ENCODE peak calls at places on chromosomes 1 and 21, in six cellular contexts. S is HepG2; N is choroid plexus epithelial cell; H is CD8-positive, alpha-beta memory T cell; T is transverse colon; V is heart left ventricle. O is an unnamed sample.

GRCh38 chr21:42234464-42235241 is 15.7 kb downstream of the ABCG1 start:
- DNase-seq in T (peak), V (peak), S (peak), N (peak), H (peak), O (peak)

GRCh38 chr21:34186119-34186719 is 112.8 kb downstream of the MRPS6 start:
- DNase-seq in N (no peak), V (no peak), T (no peak), H (no peak), S (no peak), O (no peak)

GRCh38 chr1:210584439-210585113 is 255.9 kb downstream of the HHAT start:
- DNase-seq in N (peak), H (peak), S (peak), T (peak), V (peak), O (peak)

GRCh38 chr1:27630859-27631491 is 4.0 kb downstream of the FGR start:
- DNase-seq in V (peak), H (no peak), T (no peak), S (no peak), N (no peak), O (no peak)

GRCh38 chr1:54777431-54777830 is 13.1 kb upstream of the PARS2 start:
- DNase-seq in V (no peak), N (no peak), S (no peak), H (no peak), T (no peak), O (no peak)

GRCh38 chr1:26160527-26161407 is 1.9 kb downstream of the FAM110D start:
- DNase-seq in S (no peak), N (no peak), V (no peak), T (no peak), H (no peak), O (no peak)

GRCh38 chr1:67759066-67759465 is 74.1 kb downstream of the GADD45A start:
- DNase-seq in S (no peak), N (no peak), V (no peak), T (no peak), H (no peak), O (no peak)

GRCh38 chr1:117346206-117346928 is 20.9 kb upstream of the MAN1A2 start:
- DNase-seq in H (no peak), V (no peak), N (no peak), T (no peak), S (no peak), O (no peak)

GRCh38 chr1:65440915-65441314 is 20.4 kb downstream of the LEPR start:
- DNase-seq in V (no peak), N (peak), T (no peak), H (no peak), S (no peak), O (peak)

GRCh38 chr1:34695580-34695979 is 59.3 kb upstream of the GJB5 start:
- DNase-seq in N (no peak), T (no peak), S (no peak), V (no peak), H (no peak), O (no peak)

GRCh38 chr21:25970254-25970930 is 200.2 kb downstream of the APP start:
- DNase-seq in T (no peak), H (no peak), S (no peak), N (peak), V (no peak), O (peak)

DNA sequence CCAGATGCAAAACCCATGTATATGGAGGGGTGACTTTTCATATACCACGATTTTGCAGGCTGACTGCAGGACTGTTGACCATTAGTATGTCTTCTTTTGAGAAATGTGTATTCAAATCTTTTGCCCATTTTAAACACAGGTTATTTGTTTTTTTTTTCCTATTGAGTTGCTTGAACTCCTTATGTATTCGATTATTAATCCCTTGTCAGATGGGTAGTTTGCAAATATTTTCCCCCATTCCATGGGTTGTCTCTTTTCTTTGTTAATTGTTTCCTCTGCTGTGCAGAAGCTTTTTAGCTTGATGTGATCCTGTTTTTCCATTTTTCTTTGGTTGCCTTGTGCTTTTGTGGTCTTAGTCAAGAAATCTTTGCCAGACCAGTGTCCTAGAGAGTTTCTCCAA is 24.6 kb upstream of the KLF17 start:
- DNase-seq in N (no peak), S (no peak), H (no peak), T (no peak), V (no peak), O (no peak)
- H3K4me3 ChIP-seq in N (no peak), S (no peak), H (no peak), T (no peak), V (no peak), O (no peak)

GRCh38 chr1:16151200-16151708 is 4.6 kb downstream of the EPHA2 start:
- DNase-seq in T (no peak), H (no peak), V (no peak), N (no peak), S (no peak), O (peak)

GRCh38 chr1:16153999-16154673 is 1.7 kb downstream of the EPHA2 start:
- DNase-seq in V (no peak), S (no peak), N (no peak), H (no peak), T (no peak), O (no peak)

GRCh38 chr1:16152521-16153087 is 3.3 kb downstream of the EPHA2 start:
- DNase-seq in N (peak), S (peak), V (peak), H (no peak), T (peak), O (peak)

GRCh38 chr1:16151985-16152384 is 3.9 kb downstream of the EPHA2 start:
- DNase-seq in T (no peak), V (no peak), S (no peak), N (no peak), H (no peak), O (no peak)

GRCh38 chr1:16153110-16153998 is 2.5 kb downstream of the EPHA2 start:
- DNase-seq in T (no peak), V (no peak), S (no peak), H (no peak), N (no peak), O (peak)
- H3K4me3 ChIP-seq in T (no peak), V (peak), S (peak), H (no peak), N (peak), O (peak)

GRCh38 chr1:52368383-52369172 is 2.6 kb upstream of the CC2D1B start:
- DNase-seq in V (peak), H (peak), N (peak), T (peak), S (peak), O (peak)
- H3K4me3 ChIP-seq in V (peak), H (peak), N (peak), T (no peak), S (peak), O (peak)

GRCh38 chr1:112466078-112466660 is 42.6 kb upstream of the WNT2B start:
- DNase-seq in H (peak), S (peak), T (peak), V (peak), N (peak), O (peak)
- H3K4me3 ChIP-seq in H (peak), S (peak), T (peak), V (peak), N (peak), O (peak)

GRCh38 chr1:44409019-44409602 is 4.1 kb downstream of the RNF220 start:
- DNase-seq in T (no peak), S (no peak), H (no peak), N (no peak), V (no peak), O (no peak)
- H3K4me3 ChIP-seq in T (no peak), S (peak), H (no peak), N (no peak), V (no peak), O (no peak)

GRCh38 chr1:58367217-58367616 is 179.3 kb downstream of the OMA1 start:
- DNase-seq in T (no peak), S (no peak), V (no peak), H (no peak), N (no peak), O (no peak)
- H3K4me3 ChIP-seq in T (no peak), S (no peak), V (no peak), H (no peak), N (no peak), O (no peak)

GRCh38 chr1:92957020-92957734 is 4.1 kb downstream of the DIPK1A start:
- DNase-seq in N (no peak), V (no peak), S (no peak), H (no peak), T (no peak), O (no peak)
- H3K4me3 ChIP-seq in N (no peak), V (no peak), S (no peak), H (no peak), T (no peak), O (no peak)

GRCh38 chr1:178461104-178461503 is 35.7 kb downstream of the CLEC20A start:
- DNase-seq in T (no peak), H (no peak), V (no peak), N (no peak), S (no peak), O (no peak)

GRCh38 chr1:178465011-178465410 is 31.8 kb downstream of the CLEC20A start:
- DNase-seq in H (no peak), S (no peak), V (no peak), N (peak), T (no peak), O (peak)

GRCh38 chr1:178461676-178462075 is 35.1 kb downstream of the CLEC20A start:
- DNase-seq in H (no peak), N (peak), T (no peak), V (no peak), S (no peak), O (peak)

GRCh38 chr1:178464566-178464965 is 32.2 kb downstream of the CLEC20A start:
- DNase-seq in H (no peak), T (no peak), N (no peak), S (no peak), V (no peak), O (no peak)

GRCh38 chr1:178464141-178464540 is 32.6 kb downstream of the CLEC20A start:
- DNase-seq in N (no peak), S (no peak), V (no peak), T (no peak), H (no peak), O (no peak)
- H3K4me3 ChIP-seq in N (no peak), S (no peak), V (no peak), T (no peak), H (no peak), O (no peak)

GRCh38 chr1:16391408-16391807 is 24.4 kb downstream of the SZRD1 start:
- DNase-seq in S (no peak), T (no peak), N (no peak), V (no peak), H (no peak), O (peak)

GRCh38 chr1:16385659-16386453 is 18.8 kb downstream of the SZRD1 start:
- DNase-seq in S (no peak), H (no peak), T (no peak), V (no peak), N (no peak), O (no peak)

GRCh38 chr1:16383917-16384316 is 16.9 kb downstream of the SZRD1 start:
- DNase-seq in T (no peak), S (no peak), V (no peak), H (no peak), N (no peak), O (no peak)

GRCh38 chr1:16386454-16387113 is 19.5 kb downstream of the SZRD1 start:
- DNase-seq in S (peak), T (no peak), N (peak), V (no peak), H (peak), O (peak)

GRCh38 chr1:16387201-16388185 is 20.5 kb downstream of the SZRD1 start:
- DNase-seq in N (peak), S (no peak), T (no peak), V (no peak), H (no peak), O (peak)
- H3K4me3 ChIP-seq in N (no peak), S (no peak), T (no peak), V (no peak), H (peak), O (peak)